ENCODE peak calls at places on chromosome 10, in six cellular contexts. Z, N, L, H, O and K are unnamed samples.
A peak's percentile ranks its signal among the peaks of the same experiment; 100 is the strongest.

GRCh38 chr10:76547352-76547972 is 1090.1 kb downstream of the KCNMA1 start:
- DNase-seq in H (peak; percentile 72), N (peak; percentile 38), O (peak; percentile 87), L (peak; percentile 66), Z (peak; percentile 52), K (peak; percentile 63)

GRCh38 chr10:127450644-127451043 is 98.5 kb upstream of the NPS start:
- DNase-seq in O (no peak), N (no peak), Z (no peak), H (no peak), L (no peak), K (no peak)

GRCh38 chr10:20811131-20811530 is 86.0 kb downstream of the NEBL start:
- DNase-seq in N (no peak), Z (no peak), O (no peak), L (no peak), H (no peak), K (no peak)

GRCh38 chr10:121655254-121656142 is 57.3 kb upstream of the FGFR2 start:
- DNase-seq in O (no peak), N (no peak), H (no peak), L (no peak), Z (no peak), K (no peak)

GRCh38 chr10:126407831-126408230 is 19.6 kb upstream of the ADAM12 start:
- DNase-seq in Z (no peak), H (no peak), N (no peak), O (no peak), L (no peak), K (no peak)

GRCh38 chr10:15209827-15210509 is 41.5 kb upstream of the NMT2 start:
- DNase-seq in H (peak; percentile 58), O (peak; percentile 42), L (peak; percentile 92), N (peak; percentile 78), Z (peak; percentile 30), K (peak; percentile 76)

GRCh38 chr10:119222531-119222930 is 15.2 kb downstream of the GRK5 start:
- DNase-seq in L (no peak), N (no peak), O (no peak), H (no peak), Z (no peak), K (no peak)

GRCh38 chr10:61286695-61287094 is 166.5 kb downstream of the TMEM26 start:
- DNase-seq in L (no peak), N (peak; percentile 39), H (no peak), Z (no peak), O (peak; percentile 91), K (peak; percentile 33)

GRCh38 chr10:30662809-30663208 is 33.3 kb upstream of the LYZL2 start:
- DNase-seq in O (no peak), L (no peak), N (no peak), Z (no peak), H (no peak), K (no peak)

GRCh38 chr10:52322941-52323340 is 8.9 kb downstream of the DKK1 start:
- DNase-seq in L (no peak), O (no peak), N (no peak), Z (no peak), H (no peak), K (no peak)

GRCh38 chr10:90227259-90227658 is 525.9 kb downstream of the KIF20B start:
- DNase-seq in L (no peak), N (no peak), Z (no peak), H (no peak), O (no peak), K (no peak)

GRCh38 chr10:104368406-104368805 is 14.8 kb downstream of the CFAP58 start:
- DNase-seq in O (no peak), L (no peak), N (no peak), H (no peak), Z (no peak), K (no peak)

GRCh38 chr10:110764378-110764777 is 107.3 kb upstream of the PDCD4 start:
- DNase-seq in H (no peak), Z (no peak), N (no peak), O (no peak), L (no peak), K (no peak)

GRCh38 chr10:104329754-104330153 is 8.5 kb downstream of the ITPRIP start:
- DNase-seq in L (peak; percentile 61), N (no peak), H (no peak), O (no peak), Z (no peak), K (no peak)

GRCh38 chr10:70381491-70382421 is 669 bp downstream of the LRRC20 start:
- DNase-seq in L (peak; percentile 72), Z (no peak), H (no peak), O (peak; percentile 35), N (peak; percentile 68), K (no peak)

GRCh38 chr10:28094121-28094520 is 95.2 kb upstream of the ODAD2 start:
- DNase-seq in O (no peak), L (no peak), N (no peak), Z (no peak), H (no peak), K (no peak)

GRCh38 chr10:15809450-15809849 is 50.9 kb downstream of the MINDY3 start:
- DNase-seq in H (no peak), L (no peak), Z (no peak), O (no peak), N (no peak), K (no peak)

GRCh38 chr10:75127481-75127880 is 16.0 kb downstream of the SAMD8 start:
- DNase-seq in H (no peak), L (no peak), Z (no peak), N (no peak), O (peak; percentile 15), K (no peak)

GRCh38 chr10:100148353-100149211 is 37.2 kb downstream of the ERLIN1 start:
- DNase-seq in L (peak; percentile 69), O (no peak), Z (no peak), N (peak; percentile 63), H (no peak), K (no peak)

GRCh38 chr10:132307823-132308587 is at the start of gene STK32C:
- DNase-seq in H (peak; percentile 57), O (peak; percentile 93), N (peak; percentile 100), Z (peak; percentile 71), L (peak; percentile 95), K (peak; percentile 52)

GRCh38 chr10:25689346-25690095 is 244.5 kb upstream of the MYO3A start:
- DNase-seq in O (no peak), H (peak; percentile 14), Z (no peak), L (no peak), N (no peak), K (no peak)

GRCh38 chr10:61860964-61861758 is 40.3 kb upstream of the ARID5B start:
- DNase-seq in Z (no peak), N (no peak), H (no peak), L (no peak), O (no peak), K (no peak)

GRCh38 chr10:130301026-130301892 is 165.1 kb downstream of the GLRX3 start:
- DNase-seq in O (no peak), L (peak; percentile 88), Z (no peak), H (peak; percentile 70), N (no peak), K (no peak)

GRCh38 chr10:48501806-48502771 is 102.8 kb downstream of the ARHGAP22 start:
- DNase-seq in Z (no peak), O (no peak), L (no peak), H (no peak), N (no peak), K (no peak)

GRCh38 chr10:89080660-89081059 is 90.1 kb downstream of the FAS start:
- DNase-seq in Z (no peak), N (no peak), L (no peak), H (no peak), O (no peak), K (no peak)

GRCh38 chr10:8360814-8361509 is 306.5 kb downstream of the GATA3 start:
- DNase-seq in O (no peak), L (no peak), N (no peak), H (no peak), Z (no peak), K (no peak)

GRCh38 chr10:28873540-28873939 is 196.2 kb downstream of the BAMBI start:
- DNase-seq in N (no peak), O (no peak), Z (no peak), H (no peak), L (no peak), K (no peak)

GRCh38 chr10:74718208-74718607 is 108.2 kb upstream of the KAT6B start:
- DNase-seq in Z (no peak), H (no peak), N (no peak), O (no peak), L (no peak), K (no peak)

GRCh38 chr10:25552283-25552919 is 377.6 kb downstream of the GPR158 start:
- DNase-seq in Z (no peak), L (no peak), H (no peak), N (no peak), O (no peak), K (no peak)

GRCh38 chr10:73956476-73957338 is 41.2 kb upstream of the VCL start:
- DNase-seq in L (peak; percentile 68), N (peak; percentile 69), H (peak; percentile 30), O (peak; percentile 99), Z (no peak), K (peak; percentile 47)